ENCODE peak calls at places on chromosomes 7 and 10, in eight cellular contexts. E, J, X, H, B, S, T and G are unnamed samples.

GRCh38 chr10:7211857-7212577 is 198.8 kb downstream of the SFMBT2 start:
- DNase-seq in E (no peak), J (no peak), X (no peak), H (no peak), B (no peak), S (no peak), T (no peak), G (no peak)

GRCh38 chr10:4770766-4771553 is 55.0 kb upstream of the AKR1E2 start:
- DNase-seq in E (peak), J (no peak), X (peak), H (peak), B (no peak), S (peak), T (peak), G (no peak)

GRCh38 chr7:155865830-155866545 is 53.7 kb upstream of the SHH start:
- DNase-seq in E (no peak), J (no peak), X (no peak), H (no peak), B (no peak), S (no peak), T (no peak), G (no peak)

GRCh38 chr10:91316486-91316885 is 93.7 kb upstream of the HECTD2 start:
- DNase-seq in E (no peak), J (no peak), X (peak), H (no peak), B (no peak), S (peak), T (no peak), G (no peak)

GRCh38 chr7:111919690-111920179 is 286.5 kb downstream of the DOCK4 start:
- DNase-seq in E (peak), J (no peak), X (no peak), H (peak), B (no peak), S (peak), T (no peak), G (no peak)

GRCh38 chr10:121591186-121591585 is 7.1 kb downstream of the FGFR2 start:
- DNase-seq in E (no peak), J (no peak), X (no peak), H (no peak), B (no peak), S (no peak), T (no peak), G (no peak)

GRCh38 chr10:58457761-58458616 is 54.7 kb upstream of the BICC1 start:
- DNase-seq in E (no peak), J (no peak), X (peak), H (no peak), B (no peak), S (peak), T (peak), G (no peak)

GRCh38 chr10:86756511-86757109 is at the start of gene BMPR1A:
- DNase-seq in E (no peak), J (peak), X (peak), H (peak), B (no peak), S (peak), T (peak), G (no peak)

GRCh38 chr10:69963178-69963834 is 89.3 kb upstream of the MACROH2A2 start:
- DNase-seq in E (no peak), J (no peak), X (no peak), H (no peak), B (no peak), S (no peak), T (no peak), G (no peak)

GRCh38 chr10:69160809-69161225 is 19.2 kb upstream of the SUPV3L1 start:
- DNase-seq in E (no peak), J (no peak), X (peak), H (peak), B (no peak), S (no peak), T (no peak), G (no peak)

GRCh38 chr7:2198206-2198605 is 34.5 kb downstream of the MAD1L1 start:
- DNase-seq in E (no peak), J (no peak), X (no peak), H (no peak), B (peak), S (no peak), T (no peak), G (peak)

GRCh38 chr7:93279541-93279940 is 47.4 kb downstream of the VPS50 start:
- DNase-seq in E (no peak), J (no peak), X (peak), H (no peak), B (no peak), S (peak), T (no peak), G (no peak)

GRCh38 chr10:77131214-77131613 is 506.4 kb downstream of the KCNMA1 start:
- DNase-seq in E (no peak), J (no peak), X (no peak), H (peak), B (no peak), S (no peak), T (no peak), G (no peak)

GRCh38 chr10:124224331-124225028 is 131.1 kb upstream of the CHST15 start:
- DNase-seq in E (no peak), J (no peak), X (no peak), H (peak), B (no peak), S (peak), T (no peak), G (no peak)

GRCh38 chr10:80410578-80411145 is 2.3 kb downstream of the PRXL2A start:
- DNase-seq in E (no peak), J (no peak), X (peak), H (no peak), B (no peak), S (no peak), T (no peak), G (no peak)